ENCODE peak calls at places on chromosomes 5 and 9, in seven cellular contexts. U, A, M, R, J, F and X are unnamed samples.

GRCh38 chr5:81420039-81420667 is 26.2 kb upstream of the ACOT12 start:
- DNase-seq in U (no peak), A (peak), M (no peak), R (no peak), J (no peak), F (no peak), X (no peak)

GRCh38 chr9:93306081-93306480 is 122.1 kb downstream of the WNK2 start:
- DNase-seq in U (no peak), A (no peak), M (no peak), R (no peak), J (peak), F (no peak), X (no peak)

GRCh38 chr5:72888595-72888994 is 67.2 kb upstream of the FCHO2 start:
- DNase-seq in U (no peak), A (no peak), M (no peak), R (no peak), J (no peak), F (no peak), X (no peak)

GRCh38 chr5:77305921-77306320 is 95.4 kb downstream of the PDE8B start:
- DNase-seq in U (no peak), A (no peak), M (peak), R (no peak), J (no peak), F (no peak), X (peak)

GRCh38 chr5:61734966-61735365 is 402.9 kb downstream of the ZSWIM6 start:
- DNase-seq in U (no peak), A (no peak), M (no peak), R (no peak), J (no peak), F (no peak), X (no peak)

GRCh38 chr9:38681747-38682227 is 38.1 kb downstream of the FAM240B start:
- DNase-seq in U (no peak), A (peak), M (no peak), R (no peak), J (no peak), F (no peak), X (no peak)

GRCh38 chr5:55599148-55600050 is 64.6 kb upstream of the PLPP1 start:
- DNase-seq in U (no peak), A (no peak), M (no peak), R (no peak), J (no peak), F (no peak), X (no peak)

GRCh38 chr5:113394658-113395057 is 40.1 kb downstream of the TSSK1B start:
- DNase-seq in U (no peak), A (no peak), M (no peak), R (no peak), J (no peak), F (no peak), X (no peak)

GRCh38 chr9:36050472-36050871 is 13.8 kb downstream of the RECK start:
- DNase-seq in U (no peak), A (no peak), M (no peak), R (no peak), J (no peak), F (no peak), X (no peak)

GRCh38 chr5:133370904-133371303 is 241.4 kb downstream of the FSTL4 start:
- DNase-seq in U (no peak), A (no peak), M (no peak), R (no peak), J (no peak), F (no peak), X (no peak)

GRCh38 chr5:172902497-172903472 is 56.4 kb upstream of the RPL26L1 start:
- DNase-seq in U (peak), A (no peak), M (peak), R (peak), J (peak), F (peak), X (peak)

GRCh38 chr5:34496258-34496657 is 159.9 kb upstream of the RAI14 start:
- DNase-seq in U (no peak), A (no peak), M (peak), R (peak), J (no peak), F (no peak), X (no peak)

GRCh38 chr5:83102581-83102980 is 25.2 kb downstream of the XRCC4 start:
- DNase-seq in U (no peak), A (no peak), M (no peak), R (no peak), J (no peak), F (no peak), X (no peak)

GRCh38 chr5:132010645-132011560 is 555 bp downstream of the ACSL6 start:
- DNase-seq in U (peak), A (no peak), M (peak), R (peak), J (no peak), F (no peak), X (no peak)

GRCh38 chr9:15280647-15281046 is 26.4 kb downstream of the TTC39B start:
- DNase-seq in U (no peak), A (no peak), M (no peak), R (no peak), J (no peak), F (no peak), X (no peak)

GRCh38 chr5:173331956-173332479 is 3.8 kb upstream of the STC2 start:
- DNase-seq in U (peak), A (peak), M (peak), R (peak), J (peak), F (peak), X (peak)

GRCh38 chr5:111694183-111694582 is 62.8 kb downstream of the NREP start:
- DNase-seq in U (no peak), A (no peak), M (no peak), R (no peak), J (no peak), F (no peak), X (no peak)

GRCh38 chr5:12659675-12660074 is 755.4 kb upstream of the CTNND2 start:
- DNase-seq in U (no peak), A (no peak), M (no peak), R (no peak), J (no peak), F (no peak), X (no peak)

GRCh38 chr5:180499684-180500083 is 5.5 kb downstream of the CNOT6 start:
- DNase-seq in U (no peak), A (no peak), M (no peak), R (no peak), J (no peak), F (no peak), X (no peak)

GRCh38 chr9:127574089-127574921 is 37.8 kb upstream of the STXBP1 start:
- DNase-seq in U (no peak), A (no peak), M (no peak), R (no peak), J (no peak), F (no peak), X (peak)

GRCh38 chr5:55160493-55161209 is 680 bp downstream of the GPX8 start:
- DNase-seq in U (peak), A (no peak), M (peak), R (peak), J (peak), F (peak), X (no peak)

GRCh38 chr5:68295772-68296171 is 80.2 kb downstream of the PIK3R1 start:
- DNase-seq in U (no peak), A (no peak), M (no peak), R (no peak), J (no peak), F (no peak), X (no peak)

GRCh38 chr5:65840071-65840470 is 86.3 kb upstream of the ERBIN start:
- DNase-seq in U (no peak), A (no peak), M (no peak), R (no peak), J (no peak), F (no peak), X (no peak)

GRCh38 chr5:115952579-115952978 is 9.7 kb upstream of the LVRN start:
- DNase-seq in U (no peak), A (no peak), M (no peak), R (no peak), J (no peak), F (no peak), X (no peak)

GRCh38 chr9:92384373-92384772 is 20.0 kb downstream of the OGN start:
- DNase-seq in U (no peak), A (peak), M (no peak), R (no peak), J (no peak), F (no peak), X (no peak)

GRCh38 chr9:3980771-3981170 is 319.1 kb downstream of the GLIS3 start:
- DNase-seq in U (no peak), A (no peak), M (no peak), R (no peak), J (no peak), F (no peak), X (no peak)

GRCh38 chr9:114908796-114909448 is 21.5 kb downstream of the TNFSF8 start:
- DNase-seq in U (no peak), A (no peak), M (no peak), R (no peak), J (no peak), F (no peak), X (no peak)

GRCh38 chr9:131405858-131406566 is 12.1 kb downstream of the PRRC2B start:
- DNase-seq in U (no peak), A (no peak), M (no peak), R (no peak), J (no peak), F (peak), X (no peak)
- TF ChIP-seq CTCF in U (no peak), A (no peak), M (no peak), R (no peak), J (no peak), F (no peak), X (no peak)

GRCh38 chr5:136061630-136062381 is 33.0 kb downstream of the TGFBI start:
- DNase-seq in U (no peak), A (no peak), M (no peak), R (peak), J (no peak), F (no peak), X (no peak)
- H3K27ac ChIP-seq in U (no peak), A (no peak), M (no peak), R (no peak), J (no peak), F (no peak), X (no peak)

GRCh38 chr5:142926549-142926948 is 156.4 kb downstream of the ARHGAP26 start:
- DNase-seq in U (no peak), A (no peak), M (no peak), R (no peak), J (no peak), F (no peak), X (no peak)

GRCh38 chr5:142920888-142921612 is 150.9 kb downstream of the ARHGAP26 start:
- DNase-seq in U (no peak), A (no peak), M (no peak), R (no peak), J (no peak), F (no peak), X (no peak)

GRCh38 chr5:142925795-142926194 is 155.6 kb downstream of the ARHGAP26 start:
- DNase-seq in U (no peak), A (no peak), M (no peak), R (no peak), J (no peak), F (no peak), X (peak)

GRCh38 chr5:142922223-142922952 is 152.2 kb downstream of the ARHGAP26 start:
- DNase-seq in U (no peak), A (no peak), M (no peak), R (no peak), J (no peak), F (no peak), X (no peak)

GRCh38 chr5:142924135-142924883 is 154.1 kb downstream of the ARHGAP26 start:
- DNase-seq in U (no peak), A (no peak), M (no peak), R (no peak), J (no peak), F (no peak), X (no peak)
- TF ChIP-seq CTCF in U (no peak), A (peak), M (no peak), R (peak), J (no peak), F (peak), X (no peak)

DNA sequence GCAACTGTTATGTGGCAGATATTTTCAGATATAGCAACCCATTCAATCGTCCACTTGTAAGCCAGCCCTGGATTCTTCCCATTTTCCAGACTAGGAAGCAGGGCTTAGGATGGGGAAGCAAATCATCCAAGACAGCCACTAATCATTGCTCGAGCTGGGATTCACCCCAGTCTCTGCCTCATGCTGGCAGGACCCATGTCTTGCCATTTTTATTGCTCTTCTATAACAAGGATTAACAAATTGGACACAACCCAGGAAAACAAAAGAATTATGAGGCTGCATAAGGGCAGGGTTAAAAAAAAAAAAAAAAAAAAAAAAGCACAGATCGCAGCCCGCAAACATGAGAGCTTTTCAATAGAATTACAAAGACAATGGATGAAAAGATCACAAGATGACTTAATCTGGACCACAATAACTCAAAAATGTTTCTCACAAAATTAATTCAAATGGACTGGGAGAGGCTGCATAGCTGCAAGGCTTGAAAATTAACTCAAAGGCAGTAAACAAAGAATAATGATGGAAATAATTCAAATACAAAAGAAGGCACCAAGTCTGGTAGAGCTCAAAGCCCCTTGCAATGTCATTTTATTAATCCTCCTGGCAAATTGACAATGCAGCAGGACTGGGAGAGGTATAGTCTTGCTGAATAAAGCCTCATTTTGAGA is 40.6 kb downstream of the ASTN2 start:
- DNase-seq in U (no peak), A (no peak), M (no peak), R (no peak), J (no peak), F (no peak), X (no peak)
- H3K27ac ChIP-seq in U (no peak), A (no peak), M (no peak), R (no peak), J (no peak), F (no peak), X (no peak)

GRCh38 chr5:16741007-16741406 is 124.2 kb upstream of the RETREG1 start:
- DNase-seq in U (no peak), A (no peak), M (no peak), R (peak), J (no peak), F (no peak), X (no peak)
- TF ChIP-seq CTCF in U (no peak), A (no peak), M (no peak), R (peak), J (no peak), F (no peak), X (no peak)